ENCODE peak calls at places on chromosomes 5 and 9, in four cellular contexts. One of them, this sample, is unnamed.

GRCh38 chr9:89234186-89234585 is 55.6 kb upstream of the SHC3 start:
- DNase-seq in HepG2: no peak
- DNase-seq in WTC11: no peak
- DNase-seq in K562: no peak
- DNase-seq in this sample: no peak

GRCh38 chr5:59943721-59944120 is 50.2 kb upstream of the PDE4D start:
- DNase-seq in HepG2: no peak
- DNase-seq in WTC11: no peak
- DNase-seq in K562: no peak
- DNase-seq in this sample: no peak

GRCh38 chr5:39742916-39743315 is 318.1 kb upstream of the DAB2 start:
- DNase-seq in HepG2: no peak
- DNase-seq in WTC11: no peak
- DNase-seq in K562: no peak
- DNase-seq in this sample: no peak

GRCh38 chr9:113299800-113300292 is 3.3 kb downstream of the RNF183 start:
- DNase-seq in HepG2: no peak
- DNase-seq in WTC11: no peak
- DNase-seq in K562: peak; percentile 55
- DNase-seq in this sample: no peak

GRCh38 chr5:58787982-58788381 is 205.1 kb downstream of the RAB3C start:
- DNase-seq in HepG2: no peak
- DNase-seq in WTC11: no peak
- DNase-seq in K562: no peak
- DNase-seq in this sample: no peak

GRCh38 chr5:54944364-54944763 is 41.0 kb downstream of the ESM1 start:
- DNase-seq in HepG2: no peak
- DNase-seq in WTC11: no peak
- DNase-seq in K562: peak; percentile 22
- DNase-seq in this sample: no peak

GRCh38 chr9:99326112-99326916 is 104.2 kb downstream of the SEC61B start:
- DNase-seq in HepG2: no peak
- DNase-seq in WTC11: no peak
- DNase-seq in K562: peak; percentile 13
- DNase-seq in this sample: no peak

GRCh38 chr5:180816608-180817534 is 14.3 kb upstream of the MGAT1 start:
- DNase-seq in HepG2: no peak
- DNase-seq in WTC11: no peak
- DNase-seq in K562: no peak
- DNase-seq in this sample: no peak

GRCh38 chr5:31844615-31845345 is 205.8 kb downstream of the PDZD2 start:
- DNase-seq in HepG2: no peak
- DNase-seq in WTC11: no peak
- DNase-seq in K562: no peak
- DNase-seq in this sample: no peak

GRCh38 chr9:136567651-136568287 is 21.9 kb upstream of the NOTCH1 start:
- DNase-seq in HepG2: peak; percentile 56
- DNase-seq in WTC11: peak; percentile 55
- DNase-seq in K562: no peak
- DNase-seq in this sample: no peak

GRCh38 chr5:180069589-180070247 is 1.8 kb downstream of the RNF130 start:
- DNase-seq in HepG2: peak; percentile 56
- DNase-seq in WTC11: no peak
- DNase-seq in K562: no peak
- DNase-seq in this sample: no peak

GRCh38 chr9:92648447-92649406 is 21.2 kb downstream of the IPPK start:
- DNase-seq in HepG2: no peak
- DNase-seq in WTC11: no peak
- DNase-seq in K562: no peak
- DNase-seq in this sample: no peak

GRCh38 chr9:31519011-31519410 is 865.4 kb upstream of the ACO1 start:
- DNase-seq in HepG2: peak; percentile 5
- DNase-seq in WTC11: peak; percentile 51
- DNase-seq in K562: no peak
- DNase-seq in this sample: peak; percentile 21

GRCh38 chr9:121269888-121270254 is 1.9 kb downstream of the GSN start:
- DNase-seq in HepG2: no peak
- DNase-seq in WTC11: no peak
- DNase-seq in K562: no peak
- DNase-seq in this sample: no peak

GRCh38 chr5:178318382-178318781 is 85.8 kb upstream of the PHYKPL start:
- DNase-seq in HepG2: no peak
- DNase-seq in WTC11: no peak
- DNase-seq in K562: no peak
- DNase-seq in this sample: no peak

GRCh38 chr9:132910376-132910775 is 31.7 kb downstream of the SPACA9 start:
- DNase-seq in HepG2: no peak
- DNase-seq in WTC11: no peak
- DNase-seq in K562: no peak
- DNase-seq in this sample: no peak
- TF ChIP-seq CBFB in HepG2: no peak
- TF ChIP-seq CBFB in WTC11: no peak
- TF ChIP-seq CBFB in K562: no peak
- TF ChIP-seq CBFB in this sample: no peak

GRCh38 chr9:14213504-14213903 is 100.4 kb downstream of the NFIB start:
- DNase-seq in HepG2: peak; percentile 39
- DNase-seq in WTC11: no peak
- DNase-seq in K562: no peak
- DNase-seq in this sample: peak; percentile 7
- TF ChIP-seq CBFB in HepG2: no peak
- TF ChIP-seq CBFB in WTC11: no peak
- TF ChIP-seq CBFB in K562: no peak
- TF ChIP-seq CBFB in this sample: no peak

DNA sequence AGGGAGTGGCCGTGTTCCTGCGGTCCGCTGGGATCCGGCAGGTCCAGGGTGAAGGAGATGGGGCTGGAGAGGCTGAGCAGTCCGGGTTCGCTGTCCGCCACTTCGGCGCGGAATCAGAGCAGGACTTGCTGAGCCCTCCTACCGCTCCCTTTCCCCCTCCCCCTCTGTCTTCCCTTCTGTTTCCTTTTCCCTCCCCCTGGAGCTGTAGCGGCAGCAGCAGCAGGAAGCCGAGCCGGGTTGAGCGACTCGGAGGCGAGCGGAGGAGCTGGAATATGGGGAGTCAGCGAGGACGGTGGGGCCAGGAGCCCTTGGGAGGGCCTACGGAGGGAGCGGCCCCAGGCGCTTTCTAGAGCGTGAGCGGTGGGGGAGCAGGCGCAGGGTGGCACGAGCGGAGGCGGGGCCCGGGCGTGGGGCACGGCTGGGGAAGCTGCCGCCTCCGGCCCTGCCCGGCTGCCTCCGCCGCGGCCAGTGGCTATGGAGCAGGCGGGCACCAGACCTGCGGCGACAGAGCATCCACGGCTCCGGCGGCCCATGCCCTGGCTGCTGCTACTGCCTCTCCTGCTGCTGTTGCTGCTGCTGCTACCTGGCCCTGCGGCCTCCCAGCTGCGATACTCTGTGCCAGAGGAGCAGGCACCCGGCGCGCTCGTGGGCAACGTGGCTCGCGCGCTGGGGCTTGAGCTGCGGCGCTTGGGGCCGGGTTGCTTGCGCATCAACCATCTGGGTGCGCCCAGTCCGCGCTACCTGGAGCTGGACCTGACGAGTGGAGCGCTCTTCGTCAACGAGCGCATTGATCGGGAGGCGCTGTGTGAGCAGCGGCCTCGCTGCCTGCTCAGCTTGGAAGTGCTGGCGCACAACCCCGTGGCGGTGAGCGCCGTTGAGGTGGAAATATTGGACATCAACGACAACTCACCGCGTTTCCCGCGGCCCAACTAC is at the start of gene PCDHAC2:
- DNase-seq in HepG2: no peak
- DNase-seq in WTC11: peak; percentile 78
- DNase-seq in K562: no peak
- DNase-seq in this sample: no peak
- TF ChIP-seq CBFB in HepG2: no peak
- TF ChIP-seq CBFB in WTC11: no peak
- TF ChIP-seq CBFB in K562: no peak
- TF ChIP-seq CBFB in this sample: no peak

DNA sequence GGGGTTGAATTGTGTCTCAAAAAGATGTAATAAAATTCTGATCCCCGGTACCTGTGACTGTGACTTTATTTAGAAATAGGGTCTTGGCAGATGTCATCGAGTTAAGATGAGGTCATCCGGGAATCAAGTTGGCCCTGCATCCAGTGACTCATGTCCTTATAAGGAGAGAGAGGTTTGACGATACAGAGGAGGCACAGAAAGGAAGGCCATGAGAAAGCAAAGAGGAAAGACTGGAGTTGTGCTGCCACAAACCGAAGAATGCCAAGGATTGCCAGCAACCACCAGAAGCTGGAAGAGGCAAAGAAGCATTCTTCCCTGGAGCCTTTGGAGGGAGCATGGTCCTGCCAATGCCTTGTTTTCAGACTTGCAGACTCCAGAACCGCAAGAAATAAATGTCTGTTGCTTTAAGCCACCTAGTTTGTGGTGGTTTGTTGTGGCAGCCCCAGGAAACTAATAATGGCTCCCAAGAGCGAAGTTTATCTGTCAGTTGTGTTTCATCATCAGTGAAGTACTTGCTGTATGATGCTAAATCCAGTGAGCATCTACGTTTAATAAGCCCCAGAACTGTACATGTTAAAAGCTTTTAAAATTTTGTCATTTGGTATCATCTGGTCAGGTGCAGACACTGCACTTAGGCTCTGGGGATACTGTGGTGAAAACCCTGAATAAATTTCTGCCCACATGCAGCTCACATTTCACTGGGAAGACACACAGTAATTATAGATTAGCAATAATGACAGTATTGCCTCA is 114.8 kb downstream of the TLE4 start:
- DNase-seq in HepG2: no peak
- DNase-seq in WTC11: no peak
- DNase-seq in K562: no peak
- DNase-seq in this sample: no peak
- TF ChIP-seq CBFB in HepG2: no peak
- TF ChIP-seq CBFB in WTC11: no peak
- TF ChIP-seq CBFB in K562: no peak
- TF ChIP-seq CBFB in this sample: no peak

DNA sequence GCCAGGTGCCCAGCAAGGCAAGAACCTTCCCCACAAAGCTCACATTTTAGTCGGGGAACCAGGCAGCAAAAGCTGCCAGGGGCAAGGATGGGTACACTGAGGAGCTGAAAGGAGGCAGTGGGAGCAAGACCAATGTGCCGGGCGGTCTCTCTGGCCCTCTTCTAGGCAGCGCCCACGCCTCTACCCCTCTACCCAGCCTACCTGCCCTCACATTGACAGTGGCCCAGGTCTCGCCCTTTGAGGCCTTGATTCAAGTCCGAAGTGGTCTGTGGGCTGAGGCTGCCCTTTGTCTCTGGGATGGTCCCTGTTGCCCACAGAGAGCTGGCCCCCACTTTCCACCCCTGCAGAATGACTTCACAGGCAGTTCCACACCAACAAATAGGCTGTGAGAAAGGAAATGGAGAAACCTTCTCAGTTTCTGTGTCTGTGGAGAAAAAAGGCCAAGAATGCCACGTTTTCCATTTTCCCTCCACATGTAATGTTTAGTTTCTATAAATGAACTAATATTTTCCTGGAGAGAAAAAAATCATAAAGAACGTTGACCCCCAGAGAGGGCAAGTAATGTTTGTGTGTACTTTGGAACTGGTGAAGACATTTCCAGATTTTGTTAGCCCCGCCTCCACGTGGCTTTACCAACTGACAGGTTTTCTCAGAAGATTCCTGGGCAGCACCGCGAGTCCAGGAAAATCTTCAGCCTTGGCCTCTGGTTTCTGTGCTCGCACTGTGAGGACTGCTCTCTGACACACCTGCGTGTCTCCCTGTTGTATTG is 57.4 kb upstream of the ANGPTL2 start:
- DNase-seq in HepG2: no peak
- DNase-seq in WTC11: peak; percentile 5
- DNase-seq in K562: no peak
- DNase-seq in this sample: no peak
- TF ChIP-seq CBFB in HepG2: no peak
- TF ChIP-seq CBFB in WTC11: no peak
- TF ChIP-seq CBFB in K562: no peak
- TF ChIP-seq CBFB in this sample: no peak

DNA sequence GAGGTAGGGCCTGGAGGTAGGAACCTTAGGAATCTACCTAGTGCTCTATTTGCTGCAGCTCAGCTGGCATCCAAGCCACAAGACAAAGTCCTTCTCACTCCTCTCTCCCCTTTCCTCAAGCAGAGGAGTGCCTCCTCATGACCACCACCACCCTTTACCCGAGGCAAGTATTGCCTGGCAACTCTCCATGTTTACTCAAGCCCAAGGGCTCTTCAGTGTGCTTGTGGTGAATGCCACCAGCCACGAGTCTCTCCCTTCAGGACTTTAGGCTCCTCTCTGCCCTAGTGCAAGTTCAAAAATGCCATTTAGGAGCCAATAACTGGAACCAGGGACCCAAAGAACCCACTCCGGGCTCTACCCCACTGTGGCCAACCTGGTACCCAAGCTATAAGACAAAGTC is 514.5 kb upstream of the RGMB start:
- DNase-seq in HepG2: no peak
- DNase-seq in WTC11: no peak
- DNase-seq in K562: no peak
- DNase-seq in this sample: no peak
- TF ChIP-seq CBFB in HepG2: no peak
- TF ChIP-seq CBFB in WTC11: no peak
- TF ChIP-seq CBFB in K562: no peak
- TF ChIP-seq CBFB in this sample: no peak

GRCh38 chr5:1517838-1518237 is 5.9 kb downstream of the LPCAT1 start:
- DNase-seq in HepG2: no peak
- DNase-seq in WTC11: peak; percentile 10
- DNase-seq in K562: no peak
- DNase-seq in this sample: no peak
- TF ChIP-seq CBFB in HepG2: no peak
- TF ChIP-seq CBFB in WTC11: no peak
- TF ChIP-seq CBFB in K562: no peak
- TF ChIP-seq CBFB in this sample: no peak

DNA sequence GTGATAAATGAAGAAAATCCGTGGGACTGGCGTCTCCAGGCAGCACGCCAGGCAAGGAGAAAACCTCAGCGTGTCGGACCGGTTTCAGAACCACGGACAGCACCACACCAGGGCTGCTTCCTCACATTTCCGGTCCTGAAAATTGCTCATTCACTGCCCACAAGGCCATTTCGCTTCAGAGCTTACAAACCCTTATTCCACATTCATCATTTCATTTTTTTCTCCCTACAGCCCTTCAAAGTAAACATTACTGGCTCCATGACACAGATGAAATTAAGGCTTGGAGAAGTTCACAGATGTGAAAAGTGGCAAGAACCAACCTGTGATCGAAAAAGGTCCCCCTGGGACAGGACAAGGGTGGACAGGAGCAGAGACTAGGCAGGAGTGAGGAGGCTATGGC is 1.5 kb upstream of the GPRIN1 start:
- DNase-seq in HepG2: peak; percentile 49
- DNase-seq in WTC11: peak; percentile 82
- DNase-seq in K562: peak; percentile 71
- DNase-seq in this sample: no peak
- TF ChIP-seq CBFB in HepG2: no peak
- TF ChIP-seq CBFB in WTC11: no peak
- TF ChIP-seq CBFB in K562: no peak
- TF ChIP-seq CBFB in this sample: no peak

GRCh38 chr9:90847971-90848370 is 46.4 kb downstream of the SYK start:
- DNase-seq in HepG2: no peak
- DNase-seq in WTC11: no peak
- DNase-seq in K562: no peak
- DNase-seq in this sample: no peak
- TF ChIP-seq CBFB in HepG2: no peak
- TF ChIP-seq CBFB in WTC11: no peak
- TF ChIP-seq CBFB in K562: no peak
- TF ChIP-seq CBFB in this sample: no peak